ENCODE peak calls at places on chromosomes 2 and 18, in nine cellular contexts. L is epithelial cell of esophagus, H is fibroblast of mammary gland, M is cardiac muscle cell, N is left ventricle myocardium inferior, Q is psoas muscle, F is upper lobe of right lung, O is heart right ventricle, J is uterus. C is an unnamed sample.
A peak's percentile ranks its signal among the peaks of the same experiment; 100 is the strongest.

GRCh38 chr2:144162652-144163051 is 357.3 kb downstream of the ZEB2 start:
- DNase-seq in L (peak; percentile 71), H (no peak), M (peak; percentile 22), N (no peak), Q (no peak), F (no peak), O (no peak), J (no peak), C (peak; percentile 55)

GRCh38 chr2:25521665-25522387 is 151.6 kb downstream of the DTNB start:
- DNase-seq in L (peak; percentile 61), H (peak; percentile 84), M (peak; percentile 45), N (no peak), Q (no peak), F (no peak), O (no peak), J (no peak), C (no peak)

GRCh38 chr2:45908316-45909150 is 257.1 kb downstream of the PRKCE start:
- DNase-seq in L (peak; percentile 36), H (peak; percentile 38), M (no peak), N (no peak), Q (no peak), F (no peak), O (no peak), J (no peak), C (no peak)

GRCh38 chr18:13179566-13180113 is 38.9 kb upstream of the LDLRAD4 start:
- DNase-seq in L (no peak), H (no peak), M (no peak), N (no peak), Q (no peak), F (no peak), O (no peak), J (no peak), C (peak; percentile 60)

GRCh38 chr18:23805898-23806297 is 116.6 kb downstream of the LAMA3 start:
- DNase-seq in L (peak; percentile 81), H (peak; percentile 81), M (no peak), N (no peak), Q (no peak), F (no peak), O (no peak), J (no peak), C (no peak)

GRCh38 chr2:152440049-152440448 is 105.1 kb downstream of the FMNL2 start:
- DNase-seq in L (no peak), H (no peak), M (no peak), N (no peak), Q (no peak), F (no peak), O (no peak), J (no peak), C (no peak)

GRCh38 chr18:37484893-37485834 is 80.4 kb downstream of the CELF4 start:
- DNase-seq in L (peak; percentile 42), H (peak; percentile 14), M (peak; percentile 70), N (no peak), Q (no peak), F (no peak), O (no peak), J (no peak), C (no peak)

GRCh38 chr2:105454801-105455485 is 56.1 kb upstream of the FHL2 start:
- DNase-seq in L (peak; percentile 82), H (peak; percentile 97), M (peak; percentile 44), N (no peak), Q (no peak), F (no peak), O (no peak), J (no peak), C (peak; percentile 60)

GRCh38 chr2:72138011-72138881 is 9.4 kb downstream of the CYP26B1 start:
- DNase-seq in L (no peak), H (no peak), M (no peak), N (peak; percentile 18), Q (no peak), F (peak; percentile 59), O (no peak), J (peak; percentile 9), C (no peak)

GRCh38 chr2:224645722-224646121 is 60.6 kb upstream of the CUL3 start:
- DNase-seq in L (peak; percentile 39), H (no peak), M (no peak), N (no peak), Q (no peak), F (no peak), O (no peak), J (no peak), C (no peak)

GRCh38 chr2:27370816-27371620 is 602 bp downstream of the SNX17 start:
- DNase-seq in L (peak; percentile 71), H (peak; percentile 63), M (peak; percentile 14), N (peak; percentile 39), Q (peak; percentile 77), F (no peak), O (peak; percentile 41), J (no peak), C (no peak)

GRCh38 chr2:233819884-233820765 is 34.2 kb downstream of the HJURP start:
- DNase-seq in L (no peak), H (no peak), M (no peak), N (no peak), Q (no peak), F (peak; percentile 41), O (no peak), J (no peak), C (no peak)

GRCh38 chr2:67627456-67627855 is 230.3 kb downstream of the ETAA1 start:
- DNase-seq in L (no peak), H (no peak), M (no peak), N (no peak), Q (no peak), F (no peak), O (no peak), J (no peak), C (no peak)

GRCh38 chr18:3920832-3921231 is 470.9 kb downstream of the TGIF1 start:
- DNase-seq in L (no peak), H (no peak), M (no peak), N (no peak), Q (no peak), F (no peak), O (no peak), J (no peak), C (no peak)

GRCh38 chr2:226782092-226782713 is 17.4 kb downstream of the IRS1 start:
- DNase-seq in L (no peak), H (no peak), M (no peak), N (no peak), Q (no peak), F (no peak), O (no peak), J (no peak), C (no peak)

GRCh38 chr2:172049721-172050120 is 35.6 kb upstream of the DLX1 start:
- DNase-seq in L (no peak), H (no peak), M (no peak), N (no peak), Q (no peak), F (no peak), O (no peak), J (no peak), C (no peak)
- H3K4me3 ChIP-seq in L (no peak overlapping the region), H (no peak overlapping the region), M (no peak overlapping the region), N (no peak overlapping the region), Q (no peak overlapping the region), F (no peak overlapping the region), O (no peak overlapping the region), J (no peak overlapping the region), C (no peak overlapping the region)

GRCh38 chr2:29238497-29238896 is 123.3 kb downstream of the CLIP4 start:
- DNase-seq in L (peak; percentile 60), H (peak; percentile 40), M (peak; percentile 39), N (no peak), Q (no peak), F (peak; percentile 52), O (no peak), J (no peak), C (no peak)
- TF ChIP-seq CTCF in L (peak; percentile 86), H (peak; percentile 73), M (peak; percentile 69), N (peak; percentile 62), Q (peak; percentile 31), F (peak; percentile 34), O (peak; percentile 40), J (no peak), C (peak; percentile 77)

GRCh38 chr2:237431372-237431771 is 17.4 kb upstream of the COL6A3 start:
- DNase-seq in L (peak; percentile 73), H (peak; percentile 99), M (no peak), N (no peak), Q (no peak), F (no peak), O (no peak), J (no peak), C (no peak)

GRCh38 chr2:237433920-237434319 is 20.0 kb upstream of the COL6A3 start:
- DNase-seq in L (no peak), H (no peak), M (no peak), N (no peak), Q (no peak), F (no peak), O (no peak), J (no peak), C (no peak)

GRCh38 chr2:237434916-237435315 is 21.0 kb upstream of the COL6A3 start:
- DNase-seq in L (no peak), H (peak; percentile 84), M (no peak), N (no peak), Q (no peak), F (no peak), O (no peak), J (peak; percentile 68), C (no peak)

GRCh38 chr2:237431856-237432255 is 17.9 kb upstream of the COL6A3 start:
- DNase-seq in L (peak; percentile 18), H (peak; percentile 62), M (no peak), N (no peak), Q (no peak), F (no peak), O (no peak), J (no peak), C (no peak)

DNA sequence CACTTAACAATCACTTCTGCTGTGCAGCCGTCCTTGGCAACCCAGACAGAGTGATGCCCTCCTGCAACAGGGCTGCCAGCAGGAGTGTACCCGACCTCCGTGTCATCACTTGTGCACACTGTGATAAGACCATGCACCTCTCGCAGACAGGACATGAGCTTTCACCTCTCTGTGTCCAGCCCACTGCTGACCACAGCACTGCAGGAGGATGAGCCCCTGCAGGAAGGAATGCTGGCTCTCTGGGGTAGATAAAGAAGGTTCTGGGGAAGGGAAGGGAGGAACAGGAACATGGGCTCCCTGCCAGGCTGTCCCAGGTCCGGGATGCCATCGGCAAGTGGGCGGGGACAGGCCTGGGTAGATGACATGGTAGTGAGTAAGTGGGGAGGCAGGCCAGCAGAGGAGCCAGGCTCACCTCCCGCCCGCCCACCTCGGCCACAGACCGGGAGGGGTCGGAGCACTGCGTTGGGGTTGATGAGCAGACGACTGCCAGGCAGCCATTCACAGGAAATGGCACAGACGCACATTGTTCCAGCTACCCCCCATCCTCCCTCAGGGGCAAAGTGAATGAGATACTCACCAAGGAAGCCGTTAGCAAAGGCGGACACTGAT is 18.6 kb upstream of the COL6A3 start:
- DNase-seq in L (peak; percentile 93), H (peak; percentile 97), M (no peak), N (no peak), Q (no peak), F (no peak), O (no peak), J (no peak), C (no peak)
- H3K4me3 ChIP-seq in L (no peak overlapping the region), H (no peak overlapping the region), M (no peak overlapping the region), N (no peak overlapping the region), Q (no peak overlapping the region), F (no peak overlapping the region), O (no peak overlapping the region), J (no peak overlapping the region), C (no peak overlapping the region)

GRCh38 chr2:122519366-122519765 is 763.9 kb downstream of the TSN start:
- DNase-seq in L (no peak), H (peak; percentile 14), M (no peak), N (no peak), Q (no peak), F (no peak), O (no peak), J (no peak), C (no peak)
- TF ChIP-seq CTCF in L (peak; percentile 25), H (peak; percentile 16), M (peak; percentile 11), N (peak; percentile 25), Q (no peak), F (peak; percentile 6), O (peak; percentile 12), J (no peak), C (peak; percentile 16)

GRCh38 chr2:66443183-66443976 is 8.5 kb downstream of the MEIS1 start:
- DNase-seq in L (peak; percentile 38), H (peak; percentile 54), M (no peak), N (no peak), Q (no peak), F (no peak), O (peak; percentile 16), J (no peak), C (no peak)
- H3K4me3 ChIP-seq in L (peak overlapping the region; percentile 68), H (peak overlapping the region; percentile 33), M (peak overlapping the region; percentile 94), N (peak overlapping the region; percentile 81), Q (no peak overlapping the region), F (peak overlapping the region; percentile 67), O (peak overlapping the region; percentile 83), J (peak overlapping the region; percentile 97), C (no peak overlapping the region)